ENCODE peak calls at places on chromosome 20, in eight cellular contexts. J is GM12865, T is WERI-Rb-1, O is HepG2, V is heart left ventricle, A is HL-60, G is astrocyte of the spinal cord, L is psoas muscle. E is an unnamed sample.

GRCh38 chr20:17612287-17612974 is 42.6 kb downstream of the DSTN start:
- DNase-seq in A (no peak), V (peak), G (peak), J (no peak), L (peak), T (no peak), O (peak), E (peak)

GRCh38 chr20:36173451-36173933 is 19.0 kb downstream of the EPB41L1 start:
- DNase-seq in J (peak), T (peak), G (peak), L (no peak), A (peak), V (peak), O (no peak), E (peak)

GRCh38 chr20:38350879-38351775 is 4.8 kb downstream of the LBP start:
- DNase-seq in T (no peak), O (no peak), A (no peak), G (no peak), J (no peak), V (no peak), L (peak), E (peak)

GRCh38 chr20:20217626-20218025 is 150.3 kb upstream of the INSM1 start:
- DNase-seq in G (no peak), V (no peak), A (no peak), J (no peak), T (no peak), O (no peak), L (no peak), E (no peak)

GRCh38 chr20:31698803-31699718 is 23.6 kb downstream of the BCL2L1 start:
- DNase-seq in V (peak), L (peak), J (peak), G (peak), T (peak), O (peak), A (no peak), E (peak)

GRCh38 chr20:24781061-24781980 is 167.7 kb upstream of the CST7 start:
- DNase-seq in V (no peak), A (no peak), O (peak), T (peak), L (peak), J (peak), G (peak), E (no peak)

GRCh38 chr20:8389381-8390368 is 257.6 kb downstream of the PLCB1 start:
- DNase-seq in O (peak), L (no peak), V (no peak), G (peak), T (no peak), A (peak), J (peak), E (no peak)

GRCh38 chr20:21396045-21396893 is 1.1 kb downstream of the NKX2-4 start:
- DNase-seq in T (no peak), O (no peak), L (no peak), V (no peak), J (no peak), G (no peak), A (no peak), E (no peak)

GRCh38 chr20:14829897-14830296 is 492.5 kb upstream of the FLRT3 start:
- DNase-seq in G (no peak), O (no peak), T (no peak), V (no peak), A (no peak), L (no peak), J (peak), E (no peak)

GRCh38 chr20:40006168-40006860 is 682.7 kb downstream of the MAFB start:
- DNase-seq in L (no peak), T (no peak), J (no peak), A (no peak), G (no peak), O (no peak), V (no peak), E (no peak)

GRCh38 chr20:48945840-48946514 is 24.5 kb downstream of the ARFGEF2 start:
- DNase-seq in O (no peak), T (no peak), G (peak), J (no peak), L (no peak), V (no peak), A (no peak), E (peak)

GRCh38 chr20:50346372-50347347 is 156.0 kb downstream of the CEBPB start:
- DNase-seq in V (peak), G (peak), L (peak), O (no peak), T (no peak), A (no peak), J (no peak), E (peak)

GRCh38 chr20:24684954-24685691 is 215.7 kb downstream of the SYNDIG1 start:
- DNase-seq in J (no peak), G (no peak), A (no peak), O (no peak), L (no peak), T (no peak), V (no peak), E (no peak)

GRCh38 chr20:40612837-40613236 is 76.2 kb downstream of the MAFB start:
- DNase-seq in J (no peak), T (no peak), G (no peak), L (no peak), A (no peak), V (no peak), O (no peak), E (no peak)

GRCh38 chr20:4961746-4962145 is 39.6 kb downstream of the SLC23A2 start:
- DNase-seq in J (no peak), A (peak), O (peak), L (no peak), V (peak), G (peak), T (no peak), E (peak)

GRCh38 chr20:60238992-60239655 is 280.9 kb downstream of the CDH26 start:
- DNase-seq in O (no peak), G (peak), J (no peak), L (no peak), T (no peak), V (no peak), A (no peak), E (no peak)

GRCh38 chr20:53503517-53503919 is 90.1 kb downstream of the ZNF217 start:
- DNase-seq in A (no peak), G (no peak), T (no peak), V (no peak), J (no peak), L (no peak), O (no peak), E (no peak)
- H3K4me3 ChIP-seq in A (no peak), G (no peak), T (no peak), V (no peak), J (no peak), L (no peak), O (peak), E (no peak)

GRCh38 chr20:43957392-43957791 is 42.7 kb downstream of the TOX2 start:
- DNase-seq in T (no peak), J (no peak), G (no peak), L (no peak), O (no peak), A (no peak), V (no peak), E (no peak)

GRCh38 chr20:43953919-43954617 is 39.4 kb downstream of the TOX2 start:
- DNase-seq in V (no peak), O (no peak), T (no peak), L (no peak), G (peak), J (peak), A (no peak), E (no peak)

GRCh38 chr20:43958626-43959025 is 44.0 kb downstream of the TOX2 start:
- DNase-seq in G (no peak), T (no peak), A (no peak), V (no peak), L (no peak), J (no peak), O (no peak), E (no peak)

GRCh38 chr20:43954704-43955243 is 40.1 kb downstream of the TOX2 start:
- DNase-seq in L (no peak), V (no peak), T (no peak), A (no peak), O (no peak), G (no peak), J (no peak), E (no peak)

GRCh38 chr20:43955244-43956191 is 40.9 kb downstream of the TOX2 start:
- DNase-seq in J (peak), L (no peak), T (no peak), O (no peak), V (no peak), A (no peak), G (peak), E (peak)
- H3K4me3 ChIP-seq in J (no peak), L (no peak), T (no peak), O (no peak), V (no peak), A (no peak), G (no peak), E (no peak)

DNA sequence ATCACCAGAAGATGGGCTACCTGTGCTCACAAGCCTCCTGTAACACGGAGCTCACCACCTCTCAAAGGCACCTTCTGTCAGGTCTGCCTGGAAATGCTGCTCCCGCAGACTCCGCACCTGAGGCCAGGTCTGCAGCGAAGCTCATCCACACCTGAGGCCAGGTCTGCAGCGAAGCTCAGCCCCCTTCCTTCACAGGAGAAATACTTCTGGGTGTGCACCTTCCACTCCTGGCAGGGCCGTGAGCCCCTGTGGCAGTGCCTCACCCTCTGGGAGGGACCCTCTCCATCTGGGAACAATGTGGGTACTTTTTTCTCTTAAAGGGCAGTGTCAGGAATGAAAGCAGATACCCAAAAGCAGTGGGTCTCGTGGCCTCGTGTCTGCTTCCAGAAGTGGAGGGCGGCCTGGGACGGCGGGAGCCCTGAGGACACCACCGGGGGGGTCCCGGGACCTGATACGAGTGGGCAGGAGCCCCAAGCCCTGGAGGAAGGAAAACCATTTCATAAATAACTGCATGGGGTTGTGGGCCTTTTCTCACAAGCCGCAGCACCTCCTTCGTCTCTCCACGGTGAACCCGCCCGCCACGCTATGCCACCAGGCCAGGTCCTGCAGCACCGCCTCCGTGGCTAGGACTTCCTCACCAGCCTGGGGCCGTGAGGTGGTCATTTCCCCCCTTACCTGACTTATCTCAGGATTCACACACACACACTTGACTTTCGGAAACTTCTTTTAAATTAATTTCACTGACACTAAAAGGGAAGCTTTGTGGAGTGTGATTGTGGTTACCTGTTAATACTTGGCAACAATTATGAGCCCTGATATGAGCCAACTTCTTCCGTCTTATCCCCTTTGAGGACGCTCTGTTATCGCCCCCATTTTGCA is 1.2 kb upstream of the SLCO4A1 start:
- DNase-seq in A (no peak), T (no peak), V (no peak), G (no peak), O (no peak), L (no peak), J (no peak), E (no peak)
- H3K4me3 ChIP-seq in A (no peak), T (peak), V (peak), G (no peak), O (no peak), L (peak), J (peak), E (no peak)

DNA sequence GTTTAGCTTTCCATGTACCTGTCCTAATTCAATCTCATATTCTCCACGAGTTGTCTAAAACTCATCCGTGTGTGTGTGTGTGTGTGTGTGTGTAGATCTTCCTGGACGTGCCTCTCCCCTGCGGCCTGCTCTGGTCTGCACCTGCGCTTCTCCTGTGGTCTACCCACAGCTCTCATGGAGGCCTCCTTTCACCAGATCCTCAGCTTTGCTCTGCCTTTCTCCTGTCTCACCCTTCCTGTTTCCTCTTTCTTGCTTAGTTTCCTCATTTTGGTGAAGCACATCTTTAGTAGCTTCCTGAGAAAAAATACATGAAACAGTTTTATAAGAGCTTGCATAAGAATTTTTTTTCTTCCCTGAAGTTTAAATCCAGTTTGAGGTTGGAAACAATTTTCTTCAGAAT is 18.1 kb downstream of the SLX4IP start:
- DNase-seq in L (no peak), G (no peak), O (no peak), V (no peak), A (peak), J (peak), T (no peak), E (no peak)
- H3K4me3 ChIP-seq in L (no peak), G (no peak), O (no peak), V (no peak), A (no peak), J (no peak), T (no peak), E (no peak)

E was measured in adrenal gland.